ENCODE peak calls at places on chromosomes 1 and 21, in four cellular contexts. F is WTC11, C is K562, I is HepG2. L is an unnamed sample.

GRCh38 chr1:161499099-161500078 is 5.9 kb upstream of the FCGR2A start:
- DNase-seq in F (no peak), I (no peak), C (no peak), L (no peak)

GRCh38 chr21:35475768-35476167 is 426.7 kb upstream of the RUNX1 start:
- DNase-seq in F (no peak), C (no peak), I (no peak), L (no peak)

GRCh38 chr1:196088551-196088950 is 519.7 kb downstream of the KCNT2 start:
- DNase-seq in F (no peak), C (no peak), I (no peak), L (no peak)

GRCh38 chr1:176559474-176560390 is 96.8 kb downstream of the PAPPA2 start:
- DNase-seq in F (peak), C (peak), I (peak), L (peak)

GRCh38 chr1:248288385-248288784 is 10.6 kb upstream of the OR2T33 start:
- DNase-seq in F (no peak), C (no peak), I (no peak), L (no peak)

GRCh38 chr21:17690078-17690494 is 77.4 kb upstream of the BTG3 start:
- DNase-seq in F (no peak), C (no peak), I (no peak), L (no peak)

GRCh38 chr1:16441312-16441641 is 753 bp downstream of the NECAP2 start:
- DNase-seq in I (no peak), F (no peak), C (no peak), L (no peak)

GRCh38 chr21:17523007-17523451 is 10.2 kb downstream of the CXADR start:
- DNase-seq in C (no peak), F (no peak), I (peak), L (no peak)

GRCh38 chr1:192256674-192257334 is 60.0 kb upstream of the RGS21 start:
- DNase-seq in F (no peak), I (no peak), C (peak), L (no peak)

GRCh38 chr21:38258803-38259485 is 2.2 kb downstream of the KCNJ15 start:
- DNase-seq in F (no peak), C (no peak), I (no peak), L (no peak)

GRCh38 chr1:7302126-7302525 is 469.0 kb upstream of the VAMP3 start:
- DNase-seq in F (no peak), I (no peak), C (no peak), L (no peak)

GRCh38 chr1:243562473-243562872 is 287.6 kb downstream of the AKT3 start:
- DNase-seq in F (no peak), C (no peak), I (no peak), L (no peak)
- TF ChIP-seq ELF4 in F (no peak), C (no peak), I (no peak), L (no peak)

DNA sequence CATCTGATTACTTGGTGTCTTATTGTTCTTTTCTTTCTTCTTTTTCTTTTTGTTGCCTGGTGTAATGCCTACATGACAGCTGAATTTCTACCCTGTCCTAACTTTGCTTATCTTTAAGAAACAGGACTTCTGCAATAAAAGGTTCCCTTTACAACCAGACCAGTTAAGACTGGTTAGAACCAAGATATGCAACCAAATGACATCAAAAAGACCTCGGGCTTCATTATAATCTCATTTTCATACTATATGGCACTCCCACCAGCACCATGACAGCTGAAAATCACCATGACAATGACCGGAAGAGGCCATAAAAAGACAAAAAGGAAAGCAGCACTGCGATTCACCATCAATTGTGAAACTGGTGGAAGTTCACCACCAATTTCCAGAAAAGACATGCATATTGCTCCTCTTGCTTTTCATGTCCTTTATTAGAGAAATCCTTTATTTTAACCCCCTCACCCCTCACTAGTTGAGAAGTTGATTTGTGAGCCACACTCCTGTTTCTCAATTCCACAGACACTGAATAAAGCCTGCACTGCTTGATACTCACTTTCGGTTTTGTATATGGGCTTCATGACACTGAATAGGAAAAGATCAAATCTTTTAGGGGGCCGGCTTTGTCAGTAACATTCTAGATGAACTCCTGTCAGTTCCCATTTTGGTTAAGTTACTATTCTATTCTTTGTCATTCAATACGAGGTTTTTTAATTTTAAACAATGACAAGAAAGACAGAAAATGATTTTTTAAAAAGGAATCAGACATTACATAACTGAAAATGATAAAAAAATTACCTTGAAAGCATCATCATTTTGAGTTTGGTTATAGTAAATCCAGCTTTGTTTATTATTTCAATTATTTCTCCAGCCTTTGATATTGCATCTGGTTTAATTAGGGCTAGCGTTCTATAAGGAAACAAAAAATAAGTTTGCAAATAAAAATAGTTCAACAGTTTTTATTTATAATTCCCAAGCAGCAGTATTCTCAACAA is 58.1 kb downstream of the NME7 start:
- DNase-seq in I (no peak), F (no peak), C (peak), L (no peak)
- TF ChIP-seq ELF4 in I (no peak), F (no peak), C (no peak), L (no peak)

GRCh38 chr1:175097361-175097760 is 29.7 kb downstream of the TNN start:
- DNase-seq in C (no peak), I (no peak), F (no peak), L (no peak)

GRCh38 chr1:175090775-175091174 is 23.1 kb downstream of the TNN start:
- DNase-seq in F (no peak), C (no peak), I (no peak), L (no peak)

GRCh38 chr1:175094626-175095025 is 27.0 kb downstream of the TNN start:
- DNase-seq in I (no peak), C (no peak), F (no peak), L (no peak)

GRCh38 chr1:175095978-175096611 is 28.5 kb downstream of the TNN start:
- DNase-seq in F (no peak), I (peak), C (no peak), L (no peak)

GRCh38 chr1:175095069-175095468 is 27.4 kb downstream of the TNN start:
- DNase-seq in C (no peak), I (no peak), F (no peak), L (no peak)
- TF ChIP-seq ELF4 in C (no peak), I (no peak), F (no peak), L (no peak)

GRCh38 chr1:220217383-220217988 is 54.8 kb downstream of the RAB3GAP2 start:
- DNase-seq in F (no peak), I (peak), C (peak), L (peak)
- TF ChIP-seq ELF4 in F (no peak), I (no peak), C (no peak), L (no peak)

GRCh38 chr1:59292557-59292956 is 4.3 kb upstream of the FGGY start:
- DNase-seq in I (peak), F (no peak), C (no peak), L (no peak)

GRCh38 chr1:59291566-59291965 is 5.3 kb upstream of the FGGY start:
- DNase-seq in C (no peak), F (no peak), I (no peak), L (no peak)

GRCh38 chr1:59289570-59289969 is 7.3 kb upstream of the FGGY start:
- DNase-seq in F (no peak), I (no peak), C (no peak), L (no peak)

GRCh38 chr1:59288046-59288445 is 8.8 kb upstream of the FGGY start:
- DNase-seq in F (no peak), C (peak), I (no peak), L (no peak)

GRCh38 chr1:59290173-59290954 is 6.5 kb upstream of the FGGY start:
- DNase-seq in I (peak), C (peak), F (peak), L (peak)
- TF ChIP-seq ELF4 in I (no peak), C (peak), F (no peak), L (no peak)

GRCh38 chr1:33089457-33089856 is 8.5 kb downstream of the AZIN2 start:
- DNase-seq in F (no peak), C (no peak), I (no peak), L (no peak)
- TF ChIP-seq ELF4 in F (no peak), C (no peak), I (no peak), L (no peak)

GRCh38 chr1:23217421-23218115 is at the start of gene HTR1D:
- DNase-seq in F (peak), I (no peak), C (no peak), L (peak)

GRCh38 chr1:23214640-23215039 is 2.7 kb downstream of the HTR1D start:
- DNase-seq in F (no peak), C (no peak), I (no peak), L (no peak)

GRCh38 chr1:23215291-23215690 is 2.0 kb downstream of the HTR1D start:
- DNase-seq in I (no peak), C (no peak), F (no peak), L (no peak)

GRCh38 chr1:23216771-23217420 is 406 bp downstream of the HTR1D start:
- DNase-seq in I (no peak), C (peak), F (peak), L (peak)

GRCh38 chr1:23215751-23216449 is 1.4 kb downstream of the HTR1D start:
- DNase-seq in F (peak), I (peak), C (no peak), L (no peak)
- TF ChIP-seq ELF4 in F (no peak), I (no peak), C (no peak), L (no peak)

GRCh38 chr1:30966690-30967369 is 58.3 kb upstream of the SDC3 start:
- DNase-seq in I (peak), F (no peak), C (peak), L (peak)
- TF ChIP-seq ELF4 in I (no peak), F (no peak), C (no peak), L (no peak)

DNA sequence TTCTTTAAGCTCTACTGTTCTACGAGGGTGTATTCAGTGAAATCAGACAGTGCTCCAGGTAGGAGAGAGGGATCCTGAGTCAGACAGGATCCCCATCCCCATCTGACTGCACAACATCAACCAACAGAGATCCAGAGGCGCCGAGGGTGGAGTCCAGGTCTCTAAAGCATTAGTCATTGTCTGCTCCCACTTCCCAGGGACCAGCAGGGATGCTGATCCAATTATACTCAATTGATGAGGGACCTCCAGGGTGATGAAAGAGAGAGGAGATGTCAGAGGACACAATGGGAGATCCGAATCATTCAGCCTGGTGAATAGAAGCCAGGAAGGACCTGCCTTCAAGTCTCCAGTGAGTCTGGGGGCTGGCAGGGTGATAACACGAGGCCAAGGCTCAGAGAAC is 39.5 kb upstream of the STMN1 start:
- DNase-seq in F (no peak), I (no peak), C (no peak), L (no peak)
- TF ChIP-seq ELF4 in F (no peak), I (no peak), C (no peak), L (no peak)

L was measured in HEK293T.